ENCODE peak calls at places on chromosomes 3 and 15, in eight cellular contexts. Q is A549; L is foreskin fibroblast; P is tibial artery; Y is cardiac fibroblast; T is OCI-LY7; K is right cardiac atrium; R is CD4-positive, alpha-beta memory T cell. J is an unnamed sample.

GRCh38 chr3:32106929-32107362 is 526 bp downstream of the GPD1L start:
- DNase-seq in Q (peak), L (no peak), P (peak), Y (peak), T (peak), K (peak), R (no peak), J (no peak)

GRCh38 chr15:22786868-22787698 is 639 bp downstream of the NIPA1 start:
- DNase-seq in Q (peak), L (peak), P (peak), Y (peak), T (peak), K (peak), R (no peak), J (peak)

GRCh38 chr3:142211034-142211433 is 14.4 kb downstream of the GK5 start:
- DNase-seq in Q (peak), L (peak), P (no peak), Y (no peak), T (peak), K (no peak), R (no peak), J (no peak)

GRCh38 chr3:126348308-126348920 is 8.8 kb downstream of the KLF15 start:
- DNase-seq in Q (peak), L (no peak), P (peak), Y (peak), T (no peak), K (no peak), R (no peak), J (peak)

GRCh38 chr3:34837848-34838741 is 801.2 kb upstream of the ARPP21 start:
- DNase-seq in Q (no peak), L (no peak), P (no peak), Y (no peak), T (no peak), K (no peak), R (no peak), J (no peak)

GRCh38 chr3:113124256-113124830 is 87.0 kb upstream of the BOC start:
- DNase-seq in Q (no peak), L (no peak), P (no peak), Y (no peak), T (no peak), K (no peak), R (no peak), J (peak)

GRCh38 chr3:59608356-59608755 is 558.5 kb upstream of the CFAP20DC start:
- DNase-seq in Q (no peak), L (no peak), P (no peak), Y (no peak), T (no peak), K (no peak), R (no peak), J (no peak)

GRCh38 chr3:101868534-101869464 is 19.5 kb downstream of the NFKBIZ start:
- DNase-seq in Q (peak), L (peak), P (no peak), Y (peak), T (no peak), K (peak), R (no peak), J (no peak)

GRCh38 chr3:67529337-67529736 is 125.1 kb downstream of the SUCLG2 start:
- DNase-seq in Q (peak), L (peak), P (no peak), Y (no peak), T (peak), K (no peak), R (no peak), J (peak)

GRCh38 chr3:146280859-146281258 is 30.0 kb upstream of the PLSCR4 start:
- DNase-seq in Q (no peak), L (peak), P (no peak), Y (no peak), T (no peak), K (peak), R (no peak), J (no peak)

GRCh38 chr15:84722628-84723027 is 6.7 kb upstream of the SEC11A start:
- DNase-seq in Q (no peak), L (no peak), P (no peak), Y (no peak), T (no peak), K (no peak), R (no peak), J (peak)

GRCh38 chr3:122797291-122797690 is 2.4 kb downstream of the SLC49A4 start:
- DNase-seq in Q (peak), L (peak), P (no peak), Y (no peak), T (no peak), K (no peak), R (no peak), J (no peak)

DNA sequence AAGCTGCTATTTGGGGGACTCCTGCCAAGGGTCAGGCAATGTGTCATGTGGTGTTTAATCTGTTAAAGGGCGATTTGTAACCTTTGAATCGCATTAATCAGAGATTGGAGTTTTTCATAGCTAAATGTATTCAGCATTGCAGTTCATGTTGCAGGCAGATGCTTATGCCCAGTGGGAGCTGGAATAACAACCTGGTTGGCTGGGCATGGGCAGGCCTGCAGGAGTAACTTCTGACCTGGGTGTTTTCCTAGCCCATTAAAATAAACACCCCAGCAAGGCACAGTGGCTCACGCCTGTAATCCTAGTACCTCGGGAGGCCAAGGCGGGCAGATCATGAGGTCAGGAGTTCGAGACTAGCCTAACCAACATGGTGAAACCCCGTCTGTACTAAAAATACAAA is 268.7 kb downstream of the BBX start:
- DNase-seq in Q (no peak), L (no peak), P (no peak), Y (no peak), T (no peak), K (no peak), R (no peak), J (no peak)
- H3K4me3 ChIP-seq in Q (no peak), L (no peak), P (no peak), Y (no peak), T (no peak), K (no peak), R (no peak), J (no peak)

GRCh38 chr3:42503957-42504333 is 1.5 kb downstream of the VIPR1 start:
- DNase-seq in Q (no peak), L (no peak), P (peak), Y (no peak), T (no peak), K (no peak), R (no peak), J (peak)
- H3K4me3 ChIP-seq in Q (no peak), L (no peak), P (no peak), Y (no peak), T (no peak), K (no peak), R (no peak), J (no peak)

GRCh38 chr15:39584266-39584659 is 3.4 kb downstream of the THBS1 start:
- DNase-seq in Q (no peak), L (no peak), P (no peak), Y (no peak), T (no peak), K (no peak), R (no peak), J (no peak)
- H3K4me3 ChIP-seq in Q (peak), L (peak), P (peak), Y (peak), T (no peak), K (no peak), R (no peak), J (no peak)

DNA sequence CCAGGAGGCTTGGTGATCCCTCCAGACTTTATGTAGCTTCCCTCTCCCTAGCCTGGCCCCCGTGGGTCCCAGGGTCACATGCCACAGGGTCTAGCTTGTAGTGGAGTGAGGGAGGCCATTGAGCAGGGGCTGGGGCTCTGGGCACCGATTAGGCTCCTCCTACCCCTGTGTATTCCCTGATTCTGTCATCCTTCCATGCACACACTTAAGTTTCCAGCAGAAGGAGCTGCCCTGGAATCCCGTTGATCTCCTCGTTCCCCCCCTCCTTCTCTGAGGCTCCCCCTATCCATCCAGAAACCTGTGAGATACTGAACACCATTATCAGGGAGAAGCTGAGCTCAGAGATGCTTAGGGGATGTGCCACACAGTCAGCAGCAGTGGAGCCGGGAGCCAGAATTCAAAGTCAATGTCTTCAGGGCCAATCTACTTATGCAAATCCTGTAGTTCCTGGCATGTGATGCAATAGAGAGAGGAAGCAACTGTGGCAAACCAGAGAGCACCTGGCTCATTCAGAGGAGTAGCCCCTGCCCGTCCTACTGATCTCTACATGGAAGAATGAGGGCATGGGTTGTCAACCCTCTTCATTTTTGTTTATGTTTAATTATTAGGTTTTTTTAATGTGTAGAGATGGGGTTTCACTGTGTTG is 17.3 kb downstream of the CCDC33 start:
- DNase-seq in Q (no peak), L (no peak), P (no peak), Y (peak), T (peak), K (no peak), R (no peak), J (peak)
- H3K4me3 ChIP-seq in Q (no peak), L (no peak), P (no peak), Y (no peak), T (no peak), K (no peak), R (no peak), J (no peak)

DNA sequence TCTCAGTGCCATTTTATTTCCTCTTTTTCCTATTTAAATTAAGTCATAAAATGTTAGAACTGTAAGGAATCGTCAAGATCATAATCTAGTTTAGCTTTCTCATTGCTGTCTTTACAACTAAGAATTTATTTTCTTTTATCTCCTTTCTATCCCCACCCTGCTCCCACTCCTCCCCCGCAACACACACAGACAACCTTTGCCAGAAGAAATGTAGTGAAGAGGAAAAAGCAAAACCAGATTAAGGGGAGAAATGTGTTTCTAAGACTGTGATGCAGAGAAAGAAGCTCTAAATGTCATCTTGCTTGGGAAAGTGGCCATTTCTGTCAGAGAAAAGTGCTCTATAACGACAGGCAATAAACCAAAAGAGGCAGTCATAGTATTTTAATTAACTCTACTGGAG is 78.3 kb upstream of the MLF1 start:
- DNase-seq in Q (no peak), L (no peak), P (no peak), Y (no peak), T (no peak), K (no peak), R (no peak), J (peak)
- H3K4me3 ChIP-seq in Q (no peak), L (no peak), P (no peak), Y (no peak), T (no peak), K (no peak), R (no peak), J (no peak)

DNA sequence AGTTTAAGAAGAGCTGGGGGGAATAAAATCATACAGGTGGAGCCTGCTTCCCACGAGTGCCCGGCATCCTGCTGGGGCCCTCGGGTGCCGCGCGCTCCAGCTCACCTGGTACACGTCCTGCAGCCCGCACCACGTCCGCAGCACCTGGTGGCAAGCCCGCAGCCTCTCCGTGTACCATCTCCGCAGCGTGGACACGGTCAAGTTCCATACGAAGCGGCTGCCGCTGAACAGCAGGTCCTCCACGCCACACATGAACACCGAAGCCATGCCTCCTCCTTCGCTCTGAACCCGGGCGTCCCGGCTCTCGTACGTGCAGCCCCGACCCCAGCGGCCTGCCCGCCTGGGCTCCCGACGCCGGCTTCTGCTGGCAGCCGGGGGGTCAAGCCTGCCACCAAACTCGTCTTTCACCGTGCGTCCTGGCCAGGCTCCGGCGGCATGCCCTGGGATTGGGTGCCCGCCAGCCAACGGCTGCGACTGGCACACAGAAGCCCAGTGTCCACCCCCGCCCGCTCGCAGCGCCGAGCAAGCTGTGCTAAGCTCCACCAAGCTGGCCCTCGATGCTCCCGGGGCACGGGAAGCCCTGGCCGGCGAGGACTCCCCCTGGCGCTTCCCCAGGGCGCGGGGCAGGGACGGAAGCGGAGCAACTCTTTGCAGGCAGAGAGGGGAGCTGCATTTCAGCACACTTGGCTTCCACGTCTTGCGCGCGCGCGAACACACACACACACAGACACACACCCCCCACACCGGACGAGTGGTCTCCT is at the start of gene FRMD4B:
- DNase-seq in Q (peak), L (peak), P (peak), Y (peak), T (no peak), K (peak), R (no peak), J (peak)
- H3K4me3 ChIP-seq in Q (peak), L (peak), P (peak), Y (peak), T (no peak), K (peak), R (no peak), J (peak)

GRCh38 chr15:38557855-38558713 is 6.5 kb downstream of the RASGRP1 start:
- DNase-seq in Q (no peak), L (no peak), P (no peak), Y (no peak), T (no peak), K (no peak), R (peak), J (no peak)
- H3K4me3 ChIP-seq in Q (no peak), L (no peak), P (no peak), Y (no peak), T (no peak), K (no peak), R (peak), J (no peak)

GRCh38 chr3:195441476-195441970 is 1.3 kb downstream of the ACAP2 start:
- DNase-seq in Q (no peak), L (no peak), P (no peak), Y (no peak), T (peak), K (no peak), R (no peak), J (no peak)

GRCh38 chr3:195445885-195446284 is 3.1 kb upstream of the ACAP2 start:
- DNase-seq in Q (no peak), L (no peak), P (no peak), Y (no peak), T (peak), K (no peak), R (no peak), J (no peak)

GRCh38 chr3:195441971-195442572 is 748 bp downstream of the ACAP2 start:
- DNase-seq in Q (peak), L (peak), P (peak), Y (peak), T (peak), K (peak), R (peak), J (peak)

GRCh38 chr3:195442573-195443390 is at the start of gene ACAP2:
- DNase-seq in Q (peak), L (peak), P (peak), Y (peak), T (peak), K (peak), R (peak), J (peak)

DNA sequence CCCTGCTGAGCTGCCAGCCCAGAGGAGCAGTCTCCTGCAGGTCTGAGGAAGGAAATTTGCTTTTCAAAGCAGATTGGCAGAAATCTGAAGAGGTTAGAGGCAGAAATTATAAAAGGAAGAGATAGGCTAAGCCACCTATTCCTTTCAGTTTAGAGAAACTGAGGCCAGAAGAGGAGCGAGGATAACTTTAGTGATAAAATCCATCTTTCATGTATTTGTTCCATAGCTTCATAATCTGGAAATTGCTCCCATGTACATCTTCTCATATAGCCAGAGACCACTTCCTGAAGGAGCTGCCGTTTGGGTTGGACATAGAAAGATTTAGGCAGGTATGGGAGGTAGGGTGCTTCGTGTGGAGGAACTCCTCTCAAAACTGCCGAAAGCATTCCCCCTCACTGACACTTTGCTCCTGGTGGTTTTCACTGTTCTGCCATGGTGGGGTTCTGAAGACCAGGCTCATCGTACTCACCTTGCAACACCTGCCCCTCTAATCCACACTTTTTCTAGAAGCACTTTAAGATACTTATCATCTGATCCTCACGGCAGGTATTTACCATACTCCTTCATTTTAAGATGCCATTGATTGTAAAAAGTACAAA is 670 bp upstream of the ACAP2 start:
- DNase-seq in Q (no peak), L (no peak), P (no peak), Y (no peak), T (peak), K (no peak), R (no peak), J (no peak)
- H3K4me3 ChIP-seq in Q (peak), L (peak), P (peak), Y (no peak), T (peak), K (peak), R (peak), J (peak)